ENCODE peak calls at places on chromosomes 12 and 14, in ten cellular contexts. N, I, E, D, T, L, V, Y, Z and H are unnamed samples. For H3K36me3, the result is how much of the 10 kb centered on the place peaks cover.

GRCh38 chr14:32708134-32708533 is 230.5 kb upstream of the NPAS3 start:
- DNase-seq in L (no peak), I (no peak), T (no peak), N (no peak), Y (no peak), E (no peak), D (no peak), V (no peak), Z (no peak), H (no peak)

GRCh38 chr12:46430340-46430948 is 57.9 kb upstream of the SLC38A2 start:
- DNase-seq in T (no peak), D (no peak), L (no peak), N (no peak), V (no peak), Z (peak), Y (peak), E (no peak), I (peak), H (peak)

GRCh38 chr14:101124860-101125259 is 221.3 kb upstream of the RTL1 start:
- DNase-seq in E (no peak), T (no peak), N (peak), D (no peak), V (no peak), I (no peak), Y (no peak), L (no peak), Z (no peak), H (no peak)

GRCh38 chr14:96095058-96095457 is 55.9 kb downstream of the C14orf132 start:
- DNase-seq in V (no peak), E (no peak), T (no peak), D (no peak), L (no peak), Y (no peak), N (no peak), Z (no peak), I (no peak), H (no peak)

GRCh38 chr12:82686223-82687019 is at the start of gene TMTC2:
- DNase-seq in I (peak), L (peak), Y (peak), N (peak), V (peak), E (peak), T (peak), Z (peak), D (peak), H (peak)

GRCh38 chr14:44040561-44040960 is 466.5 kb downstream of the FSCB start:
- DNase-seq in N (no peak), Z (no peak), T (no peak), Y (no peak), I (no peak), E (no peak), V (no peak), L (no peak), D (no peak), H (no peak)

GRCh38 chr12:132170094-132170636 is 25.9 kb downstream of the NOC4L start:
- DNase-seq in T (no peak), D (peak), I (no peak), N (no peak), L (no peak), V (no peak), Y (no peak), E (no peak), Z (peak), H (no peak)

GRCh38 chr12:80491176-80491575 is 47.1 kb downstream of the PTPRQ start:
- DNase-seq in N (no peak), D (no peak), Z (no peak), Y (no peak), E (no peak), I (no peak), T (no peak), L (no peak), V (no peak), H (no peak)

GRCh38 chr12:13193403-13194100 is 3.0 kb upstream of the EMP1 start:
- DNase-seq in Z (no peak), Y (no peak), D (no peak), E (no peak), T (no peak), V (no peak), I (no peak), L (no peak), N (no peak), H (no peak)

GRCh38 chr14:48325486-48325885 is 650.1 kb upstream of the MDGA2 start:
- DNase-seq in E (no peak), V (no peak), N (no peak), L (no peak), T (no peak), Z (no peak), Y (no peak), D (no peak), I (peak), H (no peak)

GRCh38 chr12:118498171-118498570 is 121.8 kb downstream of the SUDS3 start:
- DNase-seq in L (peak), D (peak), I (no peak), T (no peak), E (peak), N (no peak), Y (no peak), V (no peak), Z (no peak), H (no peak)

GRCh38 chr14:104586832-104587620 is 7.5 kb downstream of the C14orf180 start:
- DNase-seq in N (no peak), E (no peak), Z (no peak), I (no peak), V (no peak), L (peak), Y (no peak), D (peak), T (no peak), H (no peak)

GRCh38 chr12:77113971-77114370 is 48.6 kb upstream of the E2F7 start:
- DNase-seq in D (no peak), T (no peak), I (no peak), N (no peak), V (no peak), E (no peak), L (no peak), Y (no peak), Z (peak), H (no peak)

GRCh38 chr12:104902125-104902524 is 56.0 kb downstream of the SLC41A2 start:
- DNase-seq in T (no peak), Z (no peak), D (no peak), E (no peak), N (no peak), L (no peak), V (no peak), I (no peak), Y (no peak), H (no peak)
- H3K27ac ChIP-seq in T (no peak), Z (no peak), D (no peak), E (peak), N (no peak), L (no peak), V (no peak), I (no peak), Y (no peak), H (no peak)

GRCh38 chr14:106207316-106207715 is 680.9 kb downstream of the TMEM121 start:
- DNase-seq in D (no peak), E (no peak), T (no peak), Y (no peak), L (no peak), N (no peak), I (no peak), Z (no peak), V (no peak), H (no peak)
- H3K36me3 ChIP-seq in D (under half), E (under half), T (under half), Y (under half), L (under half), N (under half), I (under half), Z (under half), V (under half), H (under half)

DNA sequence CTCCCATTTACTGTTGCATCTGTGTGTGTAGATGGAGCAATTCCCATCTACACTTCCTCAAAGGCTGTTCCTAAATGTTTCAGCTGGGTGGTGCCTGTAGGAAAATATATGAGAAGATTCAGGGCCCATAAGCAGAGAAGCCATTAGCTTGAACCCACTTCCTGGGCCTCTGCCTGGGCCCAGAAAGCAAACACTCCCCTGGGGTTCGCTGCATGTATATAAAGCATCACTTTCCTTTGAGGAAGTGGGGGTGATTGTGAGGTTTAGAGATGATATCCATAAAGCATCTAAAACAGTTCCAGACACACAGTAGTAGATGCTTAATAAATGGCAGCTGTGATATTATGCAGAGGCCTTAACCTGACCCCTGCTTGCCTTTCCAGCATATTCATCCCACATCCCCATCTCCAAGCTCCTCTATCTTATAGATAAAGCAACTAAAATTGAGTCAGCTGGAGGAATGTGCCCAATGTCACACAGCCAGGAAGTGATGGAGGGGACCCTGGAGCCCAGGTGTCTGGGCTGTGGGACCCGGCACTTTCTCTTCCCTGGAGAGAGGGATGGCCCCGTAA is 280.0 kb upstream of the CRY1 start:
- DNase-seq in D (no peak), Y (no peak), T (no peak), Z (no peak), L (no peak), N (no peak), V (no peak), I (no peak), E (no peak), H (no peak)
- H3K27ac ChIP-seq in D (no peak), Y (no peak), T (no peak), Z (no peak), L (no peak), N (no peak), V (no peak), I (no peak), E (no peak), H (no peak)

DNA sequence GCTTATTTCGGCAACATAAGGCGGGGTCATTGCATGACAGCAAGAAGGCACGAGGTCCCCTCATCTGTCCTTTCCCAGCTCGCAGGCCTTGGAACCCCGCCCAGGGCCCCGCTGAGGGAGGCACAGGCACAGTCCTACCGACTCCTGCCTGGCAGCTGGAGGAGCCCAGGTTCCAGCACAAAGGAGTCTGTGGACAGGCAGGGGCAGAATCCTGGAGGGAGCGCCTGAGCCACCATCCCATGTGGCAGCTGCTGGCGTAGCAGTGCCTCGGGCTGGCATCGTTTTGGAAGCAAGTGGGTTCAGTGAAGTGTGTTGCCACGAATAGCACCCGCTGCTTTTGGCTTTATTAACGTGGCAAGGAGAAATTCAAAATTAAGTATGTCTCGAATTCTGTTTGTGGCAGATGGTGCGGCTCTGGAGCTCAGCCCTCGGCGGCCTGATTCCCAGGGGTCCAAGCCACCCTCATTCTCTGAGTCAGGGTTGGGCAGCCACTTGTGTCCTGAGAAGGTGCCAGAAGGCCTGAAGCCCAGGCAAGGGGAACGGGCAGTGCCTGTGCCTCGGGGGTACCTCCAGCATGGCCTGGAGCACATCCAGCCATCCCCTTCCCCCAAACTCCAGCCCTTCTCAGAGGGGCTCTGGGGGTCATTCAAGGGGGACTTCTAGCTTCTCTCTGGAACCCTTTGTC is 35.9 kb downstream of the SLC8B1 start:
- DNase-seq in L (no peak), I (no peak), Y (no peak), N (peak), Z (no peak), E (peak), T (peak), V (no peak), D (peak), H (no peak)
- H3K36me3 ChIP-seq in L (under half), I (under half), Y (under half), N (under half), Z (under half), E (under half), T (under half), V (under half), D (under half), H (under half)